ENCODE peak calls at places on chromosomes 13 and 19, in nine cellular contexts. P is body of pancreas, U is stomach, R is right lobe of liver, Y is tibial nerve, I is upper lobe of left lung, G is gastrocnemius medialis, S is endothelial cell of umbilical vein, O is HepG2. X is an unnamed sample.

GRCh38 chr13:44040754-44041100 is 161.0 kb downstream of the LACC1 start:
- DNase-seq in R (no peak), Y (no peak), P (no peak), S (no peak), G (no peak), I (no peak), U (no peak), O (no peak), X (no peak)

GRCh38 chr13:72920097-72920496 is 138.2 kb downstream of the PIBF1 start:
- DNase-seq in S (no peak), U (no peak), R (no peak), O (no peak), I (no peak), G (peak), Y (no peak), P (peak), X (no peak)

GRCh38 chr19:15259900-15260299 is 27.7 kb upstream of the EPHX3 start:
- DNase-seq in I (no peak), P (no peak), U (no peak), Y (no peak), S (no peak), R (no peak), O (no peak), G (no peak), X (no peak)

GRCh38 chr13:60482012-60482411 is 85.0 kb downstream of the TDRD3 start:
- DNase-seq in P (no peak), Y (no peak), I (no peak), O (no peak), G (no peak), U (no peak), R (no peak), S (no peak), X (no peak)

GRCh38 chr13:80338781-80339577 is 1.9 kb downstream of the SPRY2 start:
- DNase-seq in S (peak), I (peak), Y (peak), O (peak), P (peak), R (peak), G (peak), U (peak), X (peak)

GRCh38 chr13:55761986-55762385 is 1378.7 kb upstream of the PRR20A start:
- DNase-seq in U (no peak), O (no peak), R (no peak), Y (no peak), S (no peak), G (no peak), P (no peak), I (no peak), X (no peak)

GRCh38 chr19:14404322-14404721 is 14.8 kb downstream of the DDX39A start:
- DNase-seq in S (no peak), P (no peak), R (no peak), G (no peak), Y (no peak), U (no peak), O (no peak), I (no peak), X (no peak)

GRCh38 chr19:334296-335071 is 10.1 kb downstream of the MIER2 start:
- DNase-seq in O (no peak), Y (no peak), U (no peak), I (no peak), S (no peak), G (no peak), P (no peak), R (no peak), X (no peak)

GRCh38 chr13:75432045-75432444 is 49.9 kb downstream of the TBC1D4 start:
- DNase-seq in G (no peak), I (no peak), O (peak), R (no peak), U (no peak), S (no peak), Y (no peak), P (no peak), X (no peak)

GRCh38 chr19:31312004-31312403 is 37.2 kb downstream of the TSHZ3 start:
- DNase-seq in R (no peak), U (no peak), O (no peak), Y (no peak), I (no peak), P (no peak), G (no peak), S (no peak), X (peak)

GRCh38 chr13:54975676-54976075 is 1947.1 kb downstream of the OLFM4 start:
- DNase-seq in G (no peak), I (no peak), S (no peak), Y (no peak), R (no peak), O (no peak), U (no peak), P (no peak), X (no peak)

GRCh38 chr19:40347476-40348124 is 597 bp downstream of the C19orf47 start:
- DNase-seq in Y (no peak), S (no peak), R (no peak), O (no peak), G (no peak), I (no peak), U (no peak), P (no peak), X (no peak)

GRCh38 chr13:94389544-94390351 is 89.7 kb downstream of the DCT start:
- DNase-seq in P (no peak), R (no peak), S (no peak), O (no peak), G (no peak), Y (no peak), U (no peak), I (no peak), X (no peak)

GRCh38 chr13:30143671-30144400 is 163.5 kb downstream of the KATNAL1 start:
- DNase-seq in U (no peak), O (no peak), G (no peak), R (no peak), S (no peak), P (no peak), Y (no peak), I (no peak), X (no peak)

GRCh38 chr13:98541211-98541610 is 35.7 kb downstream of the STK24 start:
- DNase-seq in G (no peak), S (peak), U (no peak), P (no peak), O (no peak), Y (no peak), R (no peak), I (no peak), X (no peak)

GRCh38 chr13:21917046-21918010 is 246.5 kb downstream of the FGF9 start:
- DNase-seq in Y (no peak), G (no peak), O (no peak), I (no peak), R (no peak), P (peak), S (no peak), U (no peak), X (no peak)

GRCh38 chr19:5138606-5139594 is 170.0 kb downstream of the KDM4B start:
- DNase-seq in Y (no peak), U (peak), R (no peak), G (no peak), S (no peak), P (peak), O (no peak), I (peak), X (no peak)

GRCh38 chr19:32318884-32319520 is 26.4 kb upstream of the ZNF507 start:
- DNase-seq in U (no peak), Y (no peak), R (no peak), O (no peak), I (no peak), P (peak), G (no peak), S (no peak), X (no peak)

GRCh38 chr19:51417107-51417806 is at the start of gene SIGLEC10:
- DNase-seq in I (peak), G (no peak), P (peak), O (no peak), Y (no peak), S (no peak), U (peak), R (peak), X (no peak)
- TF ChIP-seq POLR2A in I (no peak), G (no peak), P (peak), O (no peak), Y (no peak), S (no peak), U (no peak), R (no peak), X (no peak)

GRCh38 chr13:36369268-36370107 is 23.3 kb upstream of the SPART start:
- DNase-seq in Y (no peak), S (no peak), O (no peak), R (no peak), U (no peak), P (no peak), I (no peak), G (no peak), X (no peak)
- H3K4me3 ChIP-seq in Y (no peak), S (no peak), O (no peak), R (no peak), U (no peak), P (no peak), I (no peak), G (no peak), X (no peak)

GRCh38 chr19:3041756-3042517 is 12.9 kb upstream of the TLE2 start:
- DNase-seq in I (no peak), G (no peak), R (no peak), P (no peak), U (no peak), S (no peak), Y (no peak), O (no peak), X (peak)

GRCh38 chr19:3038214-3038613 is 9.1 kb upstream of the TLE2 start:
- DNase-seq in Y (no peak), G (no peak), R (no peak), U (no peak), S (no peak), P (no peak), I (no peak), O (no peak), X (no peak)

GRCh38 chr19:3039125-3039524 is 10.0 kb upstream of the TLE2 start:
- DNase-seq in R (no peak), S (no peak), Y (no peak), O (no peak), G (no peak), I (no peak), P (no peak), U (no peak), X (no peak)

GRCh38 chr19:3041302-3041701 is 12.2 kb upstream of the TLE2 start:
- DNase-seq in S (no peak), I (no peak), U (no peak), R (no peak), Y (no peak), O (no peak), P (no peak), G (no peak), X (peak)

GRCh38 chr19:3039641-3040077 is 10.6 kb upstream of the TLE2 start:
- DNase-seq in G (no peak), P (peak), S (no peak), R (no peak), U (no peak), O (peak), Y (no peak), I (no peak), X (no peak)
- TF ChIP-seq CTCF in G (no peak), P (no peak), S (no peak), R (peak), U (no peak), O (peak), Y (no peak), I (no peak), X (no peak)

GRCh38 chr19:3573162-3573857 is 566 bp downstream of the HMG20B start:
- DNase-seq in I (peak), S (no peak), O (no peak), U (peak), G (no peak), P (peak), Y (no peak), R (peak), X (no peak)

GRCh38 chr19:3570619-3571018 is 2.1 kb upstream of the HMG20B start:
- DNase-seq in G (no peak), U (no peak), I (no peak), Y (no peak), P (no peak), S (no peak), R (no peak), O (peak), X (no peak)

GRCh38 chr19:3572132-3572854 is 451 bp upstream of the HMG20B start:
- DNase-seq in O (peak), Y (peak), G (peak), U (peak), P (peak), I (peak), S (peak), R (peak), X (peak)

GRCh38 chr19:3573858-3574637 is 1.3 kb downstream of the HMG20B start:
- DNase-seq in G (peak), O (peak), S (peak), P (peak), R (peak), I (peak), Y (peak), U (peak), X (peak)

GRCh38 chr19:3572855-3573161 is at the start of gene HMG20B:
- DNase-seq in G (no peak), U (no peak), R (no peak), I (no peak), Y (no peak), S (no peak), O (no peak), P (no peak), X (no peak)
- TF ChIP-seq POLR2A in G (peak), U (no peak), R (peak), I (no peak), Y (peak), S (no peak), O (no peak), P (peak), X (no peak)

DNA sequence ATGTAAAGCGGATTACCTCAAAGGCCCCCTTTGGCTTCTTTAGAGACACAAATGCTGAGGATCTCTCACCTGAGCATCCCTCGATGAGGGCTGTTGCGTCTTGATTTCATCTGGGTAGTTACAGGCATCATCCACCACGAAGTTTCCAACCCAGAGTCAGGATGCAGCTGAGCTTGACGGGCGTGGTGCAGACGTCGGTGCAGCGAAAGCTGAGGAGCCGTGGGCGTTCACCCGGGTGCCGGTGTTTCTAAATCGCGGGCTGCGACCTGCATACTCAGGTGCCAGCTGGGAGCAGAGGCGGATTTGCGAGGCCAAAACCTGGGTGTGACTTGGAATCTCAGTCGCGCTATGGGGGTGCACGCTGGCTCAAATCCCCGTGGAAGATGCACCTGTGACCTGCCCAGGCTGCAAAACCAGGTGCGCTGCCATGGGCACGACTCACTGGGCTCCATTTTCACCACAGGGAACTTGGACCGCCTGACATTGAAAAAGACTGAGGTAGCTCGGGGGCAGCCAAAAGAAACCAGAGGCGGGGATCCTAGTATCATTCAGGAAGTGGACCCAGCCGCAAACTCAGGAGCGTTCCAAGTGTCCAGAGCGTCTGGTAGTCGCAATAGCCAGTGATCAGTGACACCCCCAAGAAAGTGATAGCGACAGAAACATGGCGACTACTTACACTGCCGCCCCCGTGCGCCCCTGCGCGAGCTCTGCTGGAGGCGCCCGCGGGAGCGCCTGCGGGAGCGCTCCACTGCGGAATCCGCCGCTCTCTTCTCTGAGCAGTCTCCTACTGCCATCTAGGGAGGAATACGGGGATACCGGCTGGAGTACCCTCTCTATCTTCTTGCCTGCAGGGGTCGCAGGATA is 36.4 kb upstream of the IGFL4 start:
- DNase-seq in U (peak), I (peak), P (peak), R (no peak), Y (no peak), O (peak), G (no peak), S (peak), X (no peak)
- H3K4me3 ChIP-seq in U (peak), I (peak), P (no peak), R (no peak), Y (peak), O (peak), G (no peak), S (no peak), X (peak)